ENCODE peak calls at places on chromosomes 7 and 10, in six cellular contexts. A is IMR-90, H is H1, W is mesenchymal stem cell, N is trophoblast cell, I is H9. Q is an unnamed sample.

GRCh38 chr10:29925771-29926345 is 133.5 kb downstream of the JCAD start:
- DNase-seq in A (no peak), H (no peak), W (no peak), N (peak), I (no peak), Q (no peak)

GRCh38 chr7:141231018-141231792 is 157.3 kb downstream of the TMEM178B start:
- DNase-seq in A (peak), H (no peak), W (peak), N (peak), I (peak), Q (no peak)

GRCh38 chr7:150368098-150368883 is at the start of gene REPIN1:
- DNase-seq in A (peak), H (peak), W (peak), N (peak), I (peak), Q (peak)

GRCh38 chr10:23081891-23082290 is 13.5 kb upstream of the MSRB2 start:
- DNase-seq in A (peak), H (no peak), W (no peak), N (peak), I (no peak), Q (no peak)

GRCh38 chr10:112898540-112899395 is 51.3 kb upstream of the TCF7L2 start:
- DNase-seq in A (peak), H (peak), W (peak), N (peak), I (peak), Q (peak)

GRCh38 chr10:8487346-8487745 is 432.9 kb downstream of the GATA3 start:
- DNase-seq in A (no peak), H (no peak), W (no peak), N (peak), I (no peak), Q (no peak)

GRCh38 chr7:42893341-42894242 is 18.3 kb downstream of the C7orf25 start:
- DNase-seq in A (no peak), H (no peak), W (no peak), N (no peak), I (no peak), Q (no peak)

GRCh38 chr10:110445871-110446270 is 51.8 kb upstream of the DUSP5 start:
- DNase-seq in A (no peak), H (no peak), W (no peak), N (no peak), I (no peak), Q (no peak)

GRCh38 chr10:63464402-63465292 is 1.1 kb downstream of the JMJD1C start:
- DNase-seq in A (peak), H (no peak), W (no peak), N (peak), I (no peak), Q (no peak)

GRCh38 chr10:106392781-106393180 is 771.7 kb downstream of the SORCS1 start:
- DNase-seq in A (no peak), H (no peak), W (no peak), N (no peak), I (peak), Q (no peak)

GRCh38 chr7:42831953-42832522 is 79.8 kb downstream of the C7orf25 start:
- DNase-seq in A (no peak), H (no peak), W (peak), N (no peak), I (no peak), Q (no peak)

GRCh38 chr7:17123020-17123419 is 175.4 kb upstream of the AHR start:
- DNase-seq in A (peak), H (no peak), W (peak), N (peak), I (no peak), Q (no peak)

GRCh38 chr10:6514844-6515780 is 65.0 kb downstream of the PRKCQ start:
- DNase-seq in A (no peak), H (no peak), W (no peak), N (no peak), I (no peak), Q (no peak)

GRCh38 chr7:39952791-39953190 is 2.7 kb downstream of the CDK13 start:
- DNase-seq in A (peak), H (no peak), W (peak), N (peak), I (no peak), Q (no peak)

DNA sequence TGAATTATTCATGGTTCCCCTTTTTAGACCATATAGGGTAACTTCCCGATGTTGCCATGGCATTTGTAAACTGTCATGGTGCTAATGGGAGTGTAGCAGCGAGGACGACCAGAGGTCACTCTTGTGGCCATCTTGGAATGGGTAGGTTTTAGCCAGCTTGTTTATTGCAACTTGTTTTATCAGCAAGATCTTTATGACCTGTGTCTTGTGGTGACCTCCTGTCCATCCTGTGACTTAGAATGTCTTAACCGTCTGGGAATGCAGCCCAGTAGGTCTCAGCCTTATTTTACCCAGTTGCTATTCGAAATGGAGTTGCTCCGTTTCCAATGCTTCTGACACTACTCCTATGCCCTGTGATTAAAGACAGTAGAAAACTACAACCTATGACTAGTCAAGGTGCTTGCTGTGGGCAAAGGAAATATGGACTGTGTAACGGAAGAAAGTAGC is 18.8 kb upstream of the PAXIP1 start:
- DNase-seq in A (no peak), H (peak), W (no peak), N (peak), I (no peak), Q (no peak)
- H3K14ac ChIP-seq in A (no peak), H (no peak), W (no peak), N (no peak), I (no peak), Q (no peak)

DNA sequence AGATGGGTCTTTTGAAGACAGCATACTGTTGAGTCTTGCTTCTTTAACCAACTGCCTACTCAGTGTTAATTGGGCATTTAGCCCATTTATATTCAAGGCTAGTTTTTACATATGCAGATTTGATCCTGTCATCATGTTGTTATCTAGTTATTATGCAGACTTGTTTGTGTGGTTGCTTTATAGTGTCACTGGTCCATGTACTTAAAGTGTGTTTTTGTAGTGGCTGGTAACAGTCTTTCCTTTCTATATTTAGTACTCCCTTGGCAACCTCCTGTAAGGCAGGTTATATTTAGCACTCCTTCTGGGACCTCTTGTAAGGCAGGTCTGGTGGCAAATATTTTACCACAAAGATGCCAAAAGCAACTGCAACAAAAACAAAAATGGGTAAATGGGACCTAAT is 66.7 kb downstream of the TES start:
- DNase-seq in A (no peak), H (no peak), W (no peak), N (no peak), I (no peak), Q (no peak)
- H3K4me2 ChIP-seq in A (no peak), H (no peak), W (no peak), N (no peak), I (no peak), Q (no peak)

DNA sequence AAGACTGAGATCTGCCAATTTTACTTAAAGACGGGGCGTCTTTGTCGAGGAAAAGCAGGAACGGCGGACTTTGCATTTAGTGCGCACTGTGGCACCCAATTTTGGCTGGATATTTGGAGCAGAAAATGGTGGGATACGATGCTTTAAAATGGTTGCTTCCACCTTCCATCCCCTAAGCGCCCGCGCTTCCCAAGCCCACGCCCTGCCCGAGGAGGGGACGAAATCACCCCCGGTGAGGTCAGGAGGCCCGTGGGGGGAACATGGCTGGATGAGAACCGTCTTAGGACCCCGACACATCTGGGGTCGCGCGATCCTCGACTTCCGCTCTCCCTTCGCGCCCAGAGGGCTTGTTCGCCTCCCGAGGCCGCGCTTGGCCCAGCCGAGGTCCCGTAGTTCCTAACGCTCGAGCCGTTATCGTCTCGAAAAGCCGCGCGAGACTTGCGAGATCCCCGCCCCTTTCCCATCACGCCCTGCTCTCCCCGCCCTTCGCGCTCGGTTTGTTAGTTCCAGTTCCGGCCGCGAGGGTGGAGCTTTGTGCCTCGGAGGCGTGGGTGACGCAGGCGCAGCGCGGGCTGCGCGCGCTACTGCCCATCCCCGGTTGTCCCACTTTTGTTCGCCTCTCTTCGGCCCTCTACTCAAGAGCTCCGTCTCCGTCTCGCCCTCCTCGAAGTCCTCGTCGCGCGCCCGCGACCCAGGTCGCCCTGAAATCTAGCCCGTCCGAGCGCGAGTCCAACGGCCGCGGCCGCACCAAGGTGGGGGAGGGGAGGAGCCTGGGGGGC is at the start of gene SRRT:
- DNase-seq in A (peak), H (peak), W (peak), N (peak), I (peak), Q (peak)
- H2AFZ ChIP-seq in A (peak), H (no peak), W (peak), N (peak), I (no peak), Q (peak)

DNA sequence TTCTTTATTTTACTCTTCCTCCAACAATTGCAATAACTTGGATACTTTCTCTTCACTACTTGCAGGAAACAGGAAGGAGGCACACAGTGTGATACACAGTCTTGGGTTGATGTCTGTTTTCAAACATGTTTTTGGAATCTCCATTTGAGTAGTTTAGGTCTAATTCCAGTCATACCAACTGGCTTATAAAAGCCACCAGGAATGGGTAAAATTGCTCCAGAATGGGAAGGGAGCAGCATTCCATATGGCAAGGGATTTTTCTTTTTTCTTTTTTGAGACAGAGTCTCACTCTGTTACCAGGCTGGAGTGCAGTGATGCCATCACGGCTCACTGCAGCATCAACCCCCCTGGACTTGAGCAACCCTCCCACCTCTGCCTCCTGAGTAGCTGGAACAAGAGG is 545.1 kb upstream of the GALNT17 start:
- DNase-seq in A (no peak), H (no peak), W (no peak), N (peak), I (no peak), Q (no peak)
- H3K14ac ChIP-seq in A (no peak), H (no peak), W (no peak), N (no peak), I (no peak), Q (no peak)

Q was measured in neuronal stem cell.